ENCODE peak calls at places on chromosomes 3 and 15, in four cellular contexts. Y is AG04449, M is KG1, S is T-helper 2 cell. G is an unnamed sample.

GRCh38 chr15:67863442-67863987 is 23.7 kb upstream of the RNU6-1 start:
- DNase-seq in Y (no peak), M (peak), S (peak), G (no peak)

GRCh38 chr15:57389991-57390390 is 13.7 kb downstream of the CGNL1 start:
- DNase-seq in Y (no peak), M (no peak), S (no peak), G (no peak)

GRCh38 chr3:171862993-171863521 is 19.9 kb downstream of the TMEM212 start:
- DNase-seq in Y (no peak), M (no peak), S (no peak), G (no peak)

GRCh38 chr15:93823971-93824866 is 407.1 kb upstream of the MCTP2 start:
- DNase-seq in Y (no peak), M (no peak), S (no peak), G (no peak)

GRCh38 chr3:197270558-197271317 is 27.7 kb downstream of the DLG1 start:
- DNase-seq in Y (no peak), M (no peak), S (no peak), G (no peak)

GRCh38 chr3:60870396-60870795 is 380.9 kb downstream of the FHIT start:
- DNase-seq in Y (no peak), M (no peak), S (no peak), G (no peak)

GRCh38 chr3:127141921-127142730 is 50.8 kb upstream of the PRR23E start:
- DNase-seq in Y (no peak), M (no peak), S (no peak), G (no peak)

GRCh38 chr3:71415708-71416108 is 167.8 kb downstream of the FOXP1 start:
- DNase-seq in Y (no peak), M (no peak), S (no peak), G (no peak)

GRCh38 chr3:170563712-170564423 is 22.0 kb downstream of the SLC7A14 start:
- DNase-seq in Y (no peak), M (no peak), S (no peak), G (peak)

GRCh38 chr3:52053307-52054304 is 2.8 kb downstream of the DUSP7 start:
- DNase-seq in Y (no peak), M (no peak), S (peak), G (no peak)

GRCh38 chr3:137075020-137075419 is 117.2 kb downstream of the IL20RB start:
- DNase-seq in Y (no peak), M (no peak), S (no peak), G (no peak)

GRCh38 chr3:76096836-76097587 is 311.7 kb upstream of the ZNF717 start:
- DNase-seq in Y (no peak), M (no peak), S (no peak), G (no peak)

GRCh38 chr3:58672451-58672850 is 5.9 kb upstream of the FAM3D start:
- DNase-seq in Y (no peak), M (no peak), S (no peak), G (no peak)

GRCh38 chr3:183378008-183378407 is 50.4 kb downstream of the MCF2L2 start:
- DNase-seq in Y (no peak), M (no peak), S (no peak), G (no peak)

GRCh38 chr3:13616359-13616758 is 67.4 kb downstream of the FBLN2 start:
- DNase-seq in Y (no peak), M (no peak), S (no peak), G (no peak)

GRCh38 chr3:119388577-119388976 is 74.8 kb downstream of the TMEM39A start:
- DNase-seq in Y (no peak), M (no peak), S (no peak), G (no peak)

GRCh38 chr3:177935008-177935407 is 601.2 kb upstream of the KCNMB2 start:
- DNase-seq in Y (no peak), M (no peak), S (no peak), G (no peak)

GRCh38 chr15:74438206-74438605 is 4.4 kb upstream of the SEMA7A start:
- DNase-seq in Y (no peak), M (no peak), S (no peak), G (no peak)

GRCh38 chr15:83700082-83700481 is 46.2 kb downstream of the ADAMTSL3 start:
- DNase-seq in Y (no peak), M (no peak), S (no peak), G (no peak)

GRCh38 chr3:190038050-190038631 is 82.6 kb downstream of the P3H2 start:
- DNase-seq in Y (no peak), M (no peak), S (no peak), G (no peak)

GRCh38 chr3:195546130-195546560 is 3.0 kb upstream of the PPP1R2 start:
- DNase-seq in Y (peak), M (no peak), S (no peak), G (peak)

GRCh38 chr15:27095809-27096580 is 125.0 kb downstream of the GABRG3 start:
- DNase-seq in Y (no peak), M (no peak), S (no peak), G (no peak)

GRCh38 chr3:187101184-187102072 is 37.9 kb downstream of the RPL39L start:
- DNase-seq in Y (no peak), M (no peak), S (peak), G (peak)

GRCh38 chr3:74978684-74979083 is 364.2 kb upstream of the CNTN3 start:
- DNase-seq in Y (no peak), M (no peak), S (no peak), G (no peak)

GRCh38 chr3:6680119-6680806 is 180.7 kb upstream of the GRM7 start:
- DNase-seq in Y (no peak), M (no peak), S (no peak), G (no peak)

GRCh38 chr15:85858586-85859375 is 64.1 kb upstream of the KLHL25 start:
- DNase-seq in Y (no peak), M (peak), S (peak), G (no peak)

GRCh38 chr15:101288905-101289513 is 6.0 kb downstream of the SNRPA1 start:
- DNase-seq in Y (no peak), M (peak), S (no peak), G (no peak)

GRCh38 chr3:162610261-162610660 is 1113.7 kb downstream of the OTOL1 start:
- DNase-seq in Y (no peak), M (no peak), S (no peak), G (no peak)

GRCh38 chr3:20160230-20160629 is 25.8 kb downstream of the SGO1 start:
- DNase-seq in Y (no peak), M (no peak), S (no peak), G (no peak)

GRCh38 chr3:187281191-187281714 is 10.3 kb downstream of the MASP1 start:
- DNase-seq in Y (peak), M (no peak), S (no peak), G (peak)

GRCh38 chr3:45232531-45232930 is 6.4 kb upstream of the TMEM158 start:
- DNase-seq in Y (no peak), M (no peak), S (no peak), G (no peak)

GRCh38 chr15:29465816-29466215 is 196.2 kb upstream of the NSMCE3 start:
- DNase-seq in Y (no peak), M (no peak), S (no peak), G (no peak)

GRCh38 chr15:79849789-79850188 is 47.0 kb downstream of the MTHFS start:
- DNase-seq in Y (no peak), M (no peak), S (no peak), G (no peak)

GRCh38 chr3:172132721-172133311 is 93.4 kb downstream of the FNDC3B start:
- DNase-seq in Y (no peak), M (no peak), S (no peak), G (no peak)

G was measured in AG09309.